ENCODE peak calls at places on chromosomes 2 and 18, in six cellular contexts. R is tibial artery, W is astrocyte of the cerebellum, A is K562, Q is psoas muscle, S is dorsolateral prefrontal cortex. E is an unnamed sample.
A peak's percentile ranks its signal among the peaks of the same experiment; 100 is the strongest.

GRCh38 chr2:240810621-240811020 is 9.4 kb downstream of the KIF1A start:
- DNase-seq in R (peak; percentile 57), W (no peak), A (no peak), Q (no peak), S (no peak), E (no peak)

GRCh38 chr2:218427741-218428140 is 8.8 kb downstream of the VIL1 start:
- DNase-seq in R (no peak), W (no peak), A (no peak), Q (no peak), S (no peak), E (no peak)

GRCh38 chr2:199273043-199273647 is 184.6 kb downstream of the SATB2 start:
- DNase-seq in R (no peak), W (peak; percentile 49), A (no peak), Q (no peak), S (no peak), E (peak; percentile 9)

GRCh38 chr2:119753041-119753929 is 6.4 kb upstream of the PTPN4 start:
- DNase-seq in R (no peak), W (no peak), A (peak; percentile 56), Q (no peak), S (no peak), E (peak; percentile 44)

GRCh38 chr18:48460929-48461583 is 51.9 kb upstream of the ZBTB7C start:
- DNase-seq in R (no peak), W (peak; percentile 53), A (no peak), Q (no peak), S (no peak), E (no peak)

GRCh38 chr2:222693837-222694236 is 22.4 kb downstream of the MOGAT1 start:
- DNase-seq in R (no peak), W (no peak), A (no peak), Q (no peak), S (no peak), E (no peak)

GRCh38 chr18:24270937-24271380 is 126.7 kb downstream of the OSBPL1A start:
- DNase-seq in R (no peak), W (peak; percentile 24), A (no peak), Q (no peak), S (no peak), E (peak; percentile 61)

GRCh38 chr2:147511491-147511948 is 333.3 kb upstream of the ACVR2A start:
- DNase-seq in R (peak; percentile 64), W (no peak), A (no peak), Q (peak; percentile 52), S (peak; percentile 63), E (no peak)

GRCh38 chr2:217392930-217393584 is 533.2 kb upstream of the TNP1 start:
- DNase-seq in R (no peak), W (no peak), A (no peak), Q (no peak), S (no peak), E (no peak)

GRCh38 chr2:134912406-134912805 is 6.2 kb upstream of the CCNT2 start:
- DNase-seq in R (no peak), W (no peak), A (no peak), Q (no peak), S (no peak), E (no peak)

GRCh38 chr2:38465789-38466127 is 88.7 kb upstream of the ATL2 start:
- DNase-seq in R (peak; percentile 39), W (no peak), A (peak; percentile 38), Q (no peak), S (no peak), E (no peak)

GRCh38 chr18:36729197-36729596 is 99.6 kb downstream of the TPGS2 start:
- DNase-seq in R (no peak), W (no peak), A (no peak), Q (no peak), S (no peak), E (no peak)

GRCh38 chr18:61628085-61628484 is 264.7 kb downstream of the RNF152 start:
- DNase-seq in R (no peak), W (no peak), A (no peak), Q (no peak), S (no peak), E (no peak)

GRCh38 chr18:9741821-9742541 is 33.9 kb downstream of the RAB31 start:
- DNase-seq in R (peak; percentile 71), W (no peak), A (no peak), Q (peak; percentile 54), S (no peak), E (no peak)

GRCh38 chr18:48750485-48751175 is 200.1 kb downstream of the SMAD7 start:
- DNase-seq in R (peak; percentile 91), W (peak; percentile 78), A (no peak), Q (peak; percentile 53), S (no peak), E (no peak)

GRCh38 chr2:218368621-218369153 is 12.0 kb downstream of the CATIP start:
- DNase-seq in R (no peak), W (no peak), A (no peak), Q (peak; percentile 39), S (no peak), E (no peak)

GRCh38 chr2:172050506-172051125 is 34.7 kb upstream of the DLX1 start:
- DNase-seq in R (no peak), W (no peak), A (no peak), Q (no peak), S (no peak), E (no peak)

GRCh38 chr18:42509702-42510424 is 554.8 kb downstream of the PIK3C3 start:
- DNase-seq in R (no peak), W (no peak), A (no peak), Q (no peak), S (no peak), E (no peak)

DNA sequence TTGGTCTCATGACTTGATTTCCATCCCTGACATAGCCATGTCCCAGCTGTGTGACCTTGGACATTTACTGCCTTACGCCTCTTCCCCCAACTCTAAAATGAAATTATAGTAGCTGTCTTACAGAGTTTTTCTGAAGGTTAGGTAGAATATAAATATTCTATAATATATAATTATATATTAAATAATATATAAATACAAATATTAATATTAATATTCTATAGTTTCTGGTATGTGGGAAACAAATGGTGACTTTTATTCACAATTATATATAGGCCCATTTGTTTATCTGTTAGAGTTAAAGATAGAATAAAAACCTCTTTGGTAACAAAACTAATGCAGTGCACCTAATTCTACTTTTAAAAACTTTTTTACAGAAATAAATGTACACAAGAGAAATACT is 1.7 kb downstream of the RBBP8 start:
- DNase-seq in R (no peak), W (no peak), A (no peak), Q (no peak), S (no peak), E (no peak)
- H3K4me3 ChIP-seq in R (no peak overlapping the region), W (peak overlapping the region; percentile 95), A (peak overlapping the region; percentile 79), Q (no peak overlapping the region), S (no peak overlapping the region), E (peak overlapping the region; percentile 62)

DNA sequence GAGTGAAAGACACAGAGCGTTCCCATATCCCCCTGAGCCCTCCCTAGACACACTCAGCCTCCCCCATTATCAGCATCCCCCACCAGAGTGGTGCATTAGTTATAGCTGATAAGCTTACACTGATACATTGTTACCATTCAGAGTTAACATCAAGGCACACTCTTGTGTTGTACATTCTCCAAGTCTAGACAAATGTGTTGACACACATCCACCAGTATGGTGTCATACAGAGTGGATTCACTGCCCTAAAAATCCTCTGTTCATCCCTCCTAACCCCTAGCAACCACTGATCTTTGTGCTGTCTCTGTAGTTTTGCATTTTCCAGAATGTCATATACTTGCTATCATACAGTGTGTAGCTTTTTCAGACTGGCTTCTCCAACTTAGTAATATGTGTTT is 78.0 kb upstream of the RPL31 start:
- DNase-seq in R (no peak), W (no peak), A (no peak), Q (no peak), S (no peak), E (no peak)
- H3K4me3 ChIP-seq in R (peak overlapping the region; percentile 31), W (no peak overlapping the region), A (no peak overlapping the region), Q (no peak overlapping the region), S (peak overlapping the region; percentile 37), E (no peak overlapping the region)

GRCh38 chr2:142901778-142902177 is 24.3 kb downstream of the KYNU start:
- DNase-seq in R (no peak), W (no peak), A (no peak), Q (no peak), S (no peak), E (no peak)

GRCh38 chr2:142907653-142908052 is 30.2 kb downstream of the KYNU start:
- DNase-seq in R (no peak), W (no peak), A (no peak), Q (no peak), S (no peak), E (no peak)
- H3K4me3 ChIP-seq in R (no peak overlapping the region), W (no peak overlapping the region), A (no peak overlapping the region), Q (no peak overlapping the region), S (no peak overlapping the region), E (no peak overlapping the region)

GRCh38 chr2:73072416-73072815 is 904 bp upstream of the SFXN5 start:
- DNase-seq in R (no peak), W (no peak), A (no peak), Q (no peak), S (no peak), E (no peak)
- H3K4me3 ChIP-seq in R (peak overlapping the region; percentile 89), W (peak overlapping the region; percentile 80), A (no peak overlapping the region), Q (peak overlapping the region; percentile 99), S (peak overlapping the region; percentile 94), E (peak overlapping the region; percentile 61)

GRCh38 chr2:47697000-47697601 is 85.8 kb upstream of the MSH6 start:
- DNase-seq in R (no peak), W (no peak), A (no peak), Q (no peak), S (no peak), E (no peak)
- H3K4me3 ChIP-seq in R (no peak overlapping the region), W (no peak overlapping the region), A (no peak overlapping the region), Q (no peak overlapping the region), S (no peak overlapping the region), E (no peak overlapping the region)

DNA sequence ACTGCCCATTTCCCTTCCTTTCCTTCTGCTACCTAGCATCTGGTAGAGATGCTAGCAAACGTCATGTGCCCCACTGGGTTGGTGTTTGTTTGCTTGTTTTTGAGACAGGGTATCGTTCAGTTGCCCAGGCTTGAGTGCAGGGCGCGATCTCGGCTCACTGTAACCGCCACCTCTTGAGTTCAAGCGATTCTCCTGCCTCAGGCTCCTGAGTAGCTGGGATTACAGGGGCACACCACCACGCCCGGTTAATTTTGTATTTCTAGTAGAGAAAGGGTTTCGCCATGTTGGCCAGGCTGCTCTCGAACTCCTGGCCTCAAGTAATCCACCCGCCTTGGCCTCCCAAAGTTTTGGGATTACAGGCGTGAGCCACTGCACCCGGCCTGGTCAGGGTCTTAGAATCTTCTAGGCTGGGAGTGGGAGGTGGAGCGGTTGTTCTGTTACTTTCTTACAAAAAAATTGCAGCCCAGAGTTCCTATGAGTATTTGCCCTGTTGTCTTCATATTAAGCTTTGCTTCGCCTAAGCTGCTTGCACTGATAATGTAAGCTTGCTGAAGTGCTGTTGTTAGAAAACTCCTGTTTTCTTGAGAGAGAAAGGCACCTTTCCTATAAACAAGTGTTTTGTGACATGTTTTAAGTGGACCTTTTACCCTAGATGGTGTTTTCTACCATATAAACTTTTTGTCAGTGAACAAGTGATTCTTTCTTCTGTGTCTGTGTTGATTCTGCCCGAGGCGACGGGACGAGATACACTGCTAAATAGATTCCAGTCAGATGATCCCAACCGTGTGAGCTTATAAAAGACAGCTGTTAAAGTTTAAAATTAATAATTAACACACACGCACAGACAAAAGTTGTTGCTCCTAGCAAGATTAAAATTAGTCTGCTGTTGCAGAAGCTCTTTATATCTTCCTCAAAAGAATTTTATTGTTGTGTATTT is 23.9 kb downstream of the CABLES1 start:
- DNase-seq in R (no peak), W (no peak), A (no peak), Q (no peak), S (no peak), E (no peak)
- H3K4me3 ChIP-seq in R (no peak overlapping the region), W (no peak overlapping the region), A (no peak overlapping the region), Q (no peak overlapping the region), S (no peak overlapping the region), E (no peak overlapping the region)

DNA sequence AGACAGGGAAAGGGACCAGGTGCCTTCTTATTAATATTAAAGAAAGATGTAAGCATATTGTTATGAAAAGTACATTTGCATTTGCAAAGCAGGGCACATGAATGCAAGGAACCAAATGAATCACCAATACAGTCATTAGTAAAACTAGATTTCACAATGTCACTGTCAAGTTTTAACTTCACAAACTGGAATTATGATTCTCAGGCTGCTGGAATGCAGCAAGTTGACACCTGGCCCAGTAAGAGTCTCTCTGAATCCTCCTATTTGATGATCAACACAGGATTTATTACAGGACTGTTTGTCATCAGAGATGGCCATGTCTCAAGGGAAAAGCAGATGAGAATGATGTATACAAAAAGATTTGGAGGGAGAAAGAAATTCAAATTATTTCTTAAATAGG is 72.9 kb upstream of the STK39 start:
- DNase-seq in R (no peak), W (no peak), A (no peak), Q (no peak), S (no peak), E (no peak)
- H3K4me3 ChIP-seq in R (no peak overlapping the region), W (no peak overlapping the region), A (no peak overlapping the region), Q (no peak overlapping the region), S (no peak overlapping the region), E (no peak overlapping the region)

E was measured in HFF-Myc.